ENCODE peak calls at places on chromosomes 4 and X, in seven cellular contexts. One of them, this sample, is unnamed. For H3K4me1, the result is how much of the 10 kb centered on the place peaks cover.

GRCh38 chr4:53119685-53120084 is 246.2 kb downstream of the SCFD2 start:
- DNase-seq in GM23338: peak
- DNase-seq in thyroid gland: no peak
- DNase-seq in H1: no peak
- DNase-seq in upper lobe of right lung: no peak
- DNase-seq in psoas muscle: no peak
- DNase-seq in mesendoderm: peak
- DNase-seq in this sample: no peak

GRCh38 chr4:107780665-107781064 is 44.1 kb upstream of the SGMS2 start:
- DNase-seq in upper lobe of right lung: no peak
- DNase-seq in psoas muscle: no peak
- DNase-seq in H1: no peak
- DNase-seq in GM23338: peak
- DNase-seq in mesendoderm: peak
- DNase-seq in thyroid gland: peak
- DNase-seq in this sample: no peak

GRCh38 chr4:138053601-138054322 is 188.4 kb downstream of the SLC7A11 start:
- DNase-seq in psoas muscle: no peak
- DNase-seq in upper lobe of right lung: no peak
- DNase-seq in mesendoderm: peak
- DNase-seq in GM23338: no peak
- DNase-seq in thyroid gland: no peak
- DNase-seq in H1: no peak
- DNase-seq in this sample: no peak

GRCh38 chr4:123673971-123674370 is 277.4 kb downstream of the SPRY1 start:
- DNase-seq in thyroid gland: no peak
- DNase-seq in H1: no peak
- DNase-seq in mesendoderm: peak
- DNase-seq in upper lobe of right lung: no peak
- DNase-seq in psoas muscle: no peak
- DNase-seq in GM23338: no peak
- DNase-seq in this sample: no peak

GRCh38 chrX:141733371-141733770 is 34.8 kb upstream of the SPANXD start:
- DNase-seq in GM23338: no peak
- DNase-seq in thyroid gland: no peak
- DNase-seq in upper lobe of right lung: no peak
- DNase-seq in psoas muscle: no peak
- DNase-seq in H1: no peak
- DNase-seq in mesendoderm: no peak
- DNase-seq in this sample: no peak

GRCh38 chr4:133186210-133186609 is 37.1 kb downstream of the PCDH10 start:
- DNase-seq in psoas muscle: no peak
- DNase-seq in thyroid gland: no peak
- DNase-seq in upper lobe of right lung: no peak
- DNase-seq in GM23338: no peak
- DNase-seq in mesendoderm: no peak
- DNase-seq in H1: no peak
- DNase-seq in this sample: no peak

GRCh38 chr4:53476232-53477037 is 99.0 kb downstream of the FIP1L1 start:
- DNase-seq in psoas muscle: peak
- DNase-seq in mesendoderm: peak
- DNase-seq in thyroid gland: no peak
- DNase-seq in H1: no peak
- DNase-seq in upper lobe of right lung: no peak
- DNase-seq in GM23338: peak
- DNase-seq in this sample: no peak

GRCh38 chrX:100643212-100643611 is 787 bp upstream of the SRPX2 start:
- DNase-seq in GM23338: no peak
- DNase-seq in psoas muscle: no peak
- DNase-seq in thyroid gland: no peak
- DNase-seq in H1: no peak
- DNase-seq in mesendoderm: no peak
- DNase-seq in upper lobe of right lung: no peak
- DNase-seq in this sample: no peak

GRCh38 chr4:3302164-3302785 is 9.5 kb downstream of the RGS12 start:
- DNase-seq in H1: no peak
- DNase-seq in upper lobe of right lung: peak
- DNase-seq in thyroid gland: no peak
- DNase-seq in mesendoderm: no peak
- DNase-seq in psoas muscle: no peak
- DNase-seq in GM23338: no peak
- DNase-seq in this sample: peak

GRCh38 chr4:3302786-3303444 is 10.1 kb downstream of the RGS12 start:
- DNase-seq in upper lobe of right lung: peak
- DNase-seq in thyroid gland: no peak
- DNase-seq in H1: peak
- DNase-seq in psoas muscle: no peak
- DNase-seq in GM23338: no peak
- DNase-seq in mesendoderm: no peak
- DNase-seq in this sample: peak

GRCh38 chr4:3303445-3303824 is 10.6 kb downstream of the RGS12 start:
- DNase-seq in mesendoderm: no peak
- DNase-seq in upper lobe of right lung: no peak
- DNase-seq in H1: no peak
- DNase-seq in psoas muscle: no peak
- DNase-seq in GM23338: no peak
- DNase-seq in thyroid gland: no peak
- DNase-seq in this sample: peak

GRCh38 chr4:3300198-3300671 is 7.4 kb downstream of the RGS12 start:
- DNase-seq in H1: peak
- DNase-seq in GM23338: no peak
- DNase-seq in mesendoderm: peak
- DNase-seq in thyroid gland: no peak
- DNase-seq in psoas muscle: no peak
- DNase-seq in upper lobe of right lung: peak
- DNase-seq in this sample: no peak

GRCh38 chr4:3301450-3302163 is 8.8 kb downstream of the RGS12 start:
- DNase-seq in GM23338: no peak
- DNase-seq in psoas muscle: no peak
- DNase-seq in mesendoderm: no peak
- DNase-seq in thyroid gland: no peak
- DNase-seq in H1: no peak
- DNase-seq in upper lobe of right lung: no peak
- DNase-seq in this sample: no peak
- H3K4me1 ChIP-seq in GM23338: under half
- H3K4me1 ChIP-seq in psoas muscle: under half
- H3K4me1 ChIP-seq in mesendoderm: under half
- H3K4me1 ChIP-seq in thyroid gland: under half
- H3K4me1 ChIP-seq in H1: under half
- H3K4me1 ChIP-seq in upper lobe of right lung: under half
- H3K4me1 ChIP-seq in this sample: under half

DNA sequence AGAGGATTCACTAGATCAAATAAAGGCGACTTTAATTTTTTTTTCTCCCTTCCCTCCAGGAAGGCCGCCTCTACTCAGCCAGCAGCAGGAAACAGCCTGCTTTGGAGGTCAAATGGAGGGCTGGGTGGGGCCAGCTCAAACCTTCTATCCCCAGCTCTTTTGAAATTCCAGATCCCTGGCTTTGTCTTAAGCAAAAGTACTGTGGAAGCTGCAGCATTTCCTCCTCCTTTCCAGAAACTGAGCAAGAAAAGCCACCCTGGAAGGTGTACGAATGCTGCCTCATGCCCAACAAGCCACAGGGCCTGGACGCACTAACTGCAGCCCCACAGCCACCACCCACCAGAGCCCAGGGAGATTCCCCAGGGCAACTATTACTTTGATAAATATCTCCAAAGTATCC is 55.1 kb upstream of the ZCCHC13 start:
- DNase-seq in upper lobe of right lung: no peak
- DNase-seq in psoas muscle: no peak
- DNase-seq in mesendoderm: peak
- DNase-seq in H1: no peak
- DNase-seq in GM23338: peak
- DNase-seq in thyroid gland: no peak
- DNase-seq in this sample: no peak
- H3K4me1 ChIP-seq in upper lobe of right lung: under half
- H3K4me1 ChIP-seq in psoas muscle: under half
- H3K4me1 ChIP-seq in mesendoderm: under half
- H3K4me1 ChIP-seq in H1: under half
- H3K4me1 ChIP-seq in GM23338: under half
- H3K4me1 ChIP-seq in thyroid gland: under half
- H3K4me1 ChIP-seq in this sample: under half

GRCh38 chr4:74415602-74416300 is 29.2 kb upstream of the AREG start:
- DNase-seq in H1: no peak
- DNase-seq in upper lobe of right lung: no peak
- DNase-seq in thyroid gland: no peak
- DNase-seq in GM23338: no peak
- DNase-seq in mesendoderm: no peak
- DNase-seq in psoas muscle: no peak
- DNase-seq in this sample: no peak
- H3K4me1 ChIP-seq in H1: under half
- H3K4me1 ChIP-seq in upper lobe of right lung: under half
- H3K4me1 ChIP-seq in thyroid gland: under half
- H3K4me1 ChIP-seq in GM23338: under half
- H3K4me1 ChIP-seq in mesendoderm: under half
- H3K4me1 ChIP-seq in psoas muscle: under half
- H3K4me1 ChIP-seq in this sample: under half

GRCh38 chr4:158786155-158786581 is 17.3 kb downstream of the FNIP2 start:
- DNase-seq in psoas muscle: no peak
- DNase-seq in H1: no peak
- DNase-seq in upper lobe of right lung: no peak
- DNase-seq in mesendoderm: no peak
- DNase-seq in GM23338: no peak
- DNase-seq in thyroid gland: no peak
- DNase-seq in this sample: no peak
- H3K4me1 ChIP-seq in psoas muscle: half or more
- H3K4me1 ChIP-seq in H1: under half
- H3K4me1 ChIP-seq in upper lobe of right lung: half or more
- H3K4me1 ChIP-seq in mesendoderm: under half
- H3K4me1 ChIP-seq in GM23338: under half
- H3K4me1 ChIP-seq in thyroid gland: under half
- H3K4me1 ChIP-seq in this sample: half or more

DNA sequence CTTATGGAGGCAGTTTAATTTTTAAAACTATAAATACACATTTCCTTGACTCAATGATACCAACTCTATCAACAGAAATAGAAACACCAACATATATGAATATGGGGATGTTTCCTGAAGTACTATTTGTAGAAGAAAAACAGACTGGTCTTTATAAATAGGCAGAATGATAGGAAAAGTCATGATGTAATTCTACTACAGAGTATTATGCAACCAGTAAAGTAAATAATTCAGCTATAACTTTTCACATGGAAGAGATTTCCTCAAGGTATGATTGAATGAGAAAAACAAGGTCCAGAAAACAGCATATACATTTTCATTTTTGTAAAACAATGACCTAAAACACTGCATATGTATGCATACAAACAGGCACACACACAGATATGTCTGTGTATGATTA is 56.2 kb downstream of the GPRIN3 start:
- DNase-seq in mesendoderm: no peak
- DNase-seq in thyroid gland: no peak
- DNase-seq in psoas muscle: no peak
- DNase-seq in H1: no peak
- DNase-seq in upper lobe of right lung: no peak
- DNase-seq in GM23338: no peak
- DNase-seq in this sample: no peak
- H3K4me1 ChIP-seq in mesendoderm: under half
- H3K4me1 ChIP-seq in thyroid gland: under half
- H3K4me1 ChIP-seq in psoas muscle: under half
- H3K4me1 ChIP-seq in H1: under half
- H3K4me1 ChIP-seq in upper lobe of right lung: under half
- H3K4me1 ChIP-seq in GM23338: under half
- H3K4me1 ChIP-seq in this sample: under half

GRCh38 chrX:151825927-151826471 is 86.7 kb upstream of the MAGEA4 start:
- DNase-seq in H1: no peak
- DNase-seq in thyroid gland: no peak
- DNase-seq in upper lobe of right lung: no peak
- DNase-seq in GM23338: peak
- DNase-seq in mesendoderm: peak
- DNase-seq in psoas muscle: peak
- DNase-seq in this sample: no peak

GRCh38 chrX:151830911-151831310 is 81.8 kb upstream of the MAGEA4 start:
- DNase-seq in H1: no peak
- DNase-seq in GM23338: peak
- DNase-seq in mesendoderm: peak
- DNase-seq in upper lobe of right lung: no peak
- DNase-seq in psoas muscle: no peak
- DNase-seq in thyroid gland: no peak
- DNase-seq in this sample: no peak

GRCh38 chrX:151828434-151829080 is 84.1 kb upstream of the MAGEA4 start:
- DNase-seq in H1: no peak
- DNase-seq in upper lobe of right lung: no peak
- DNase-seq in thyroid gland: no peak
- DNase-seq in psoas muscle: no peak
- DNase-seq in mesendoderm: no peak
- DNase-seq in GM23338: no peak
- DNase-seq in this sample: no peak
- H3K4me1 ChIP-seq in H1: under half
- H3K4me1 ChIP-seq in upper lobe of right lung: under half
- H3K4me1 ChIP-seq in thyroid gland: under half
- H3K4me1 ChIP-seq in psoas muscle: under half
- H3K4me1 ChIP-seq in mesendoderm: under half
- H3K4me1 ChIP-seq in GM23338: under half
- H3K4me1 ChIP-seq in this sample: under half

GRCh38 chrX:30930679-30931078 is 41.6 kb upstream of the TAB3 start:
- DNase-seq in thyroid gland: no peak
- DNase-seq in mesendoderm: no peak
- DNase-seq in GM23338: no peak
- DNase-seq in psoas muscle: no peak
- DNase-seq in H1: no peak
- DNase-seq in upper lobe of right lung: no peak
- DNase-seq in this sample: no peak

GRCh38 chrX:30930143-30930542 is 41.1 kb upstream of the TAB3 start:
- DNase-seq in GM23338: no peak
- DNase-seq in upper lobe of right lung: no peak
- DNase-seq in H1: no peak
- DNase-seq in psoas muscle: no peak
- DNase-seq in thyroid gland: no peak
- DNase-seq in mesendoderm: no peak
- DNase-seq in this sample: no peak

GRCh38 chrX:30935985-30936384 is 46.9 kb upstream of the TAB3 start:
- DNase-seq in upper lobe of right lung: no peak
- DNase-seq in psoas muscle: no peak
- DNase-seq in thyroid gland: peak
- DNase-seq in mesendoderm: peak
- DNase-seq in H1: no peak
- DNase-seq in GM23338: peak
- DNase-seq in this sample: peak

GRCh38 chrX:30931920-30932319 is 42.9 kb upstream of the TAB3 start:
- DNase-seq in GM23338: no peak
- DNase-seq in upper lobe of right lung: no peak
- DNase-seq in psoas muscle: no peak
- DNase-seq in mesendoderm: no peak
- DNase-seq in H1: no peak
- DNase-seq in thyroid gland: no peak
- DNase-seq in this sample: no peak
- H3K4me1 ChIP-seq in GM23338: under half
- H3K4me1 ChIP-seq in upper lobe of right lung: under half
- H3K4me1 ChIP-seq in psoas muscle: under half
- H3K4me1 ChIP-seq in mesendoderm: under half
- H3K4me1 ChIP-seq in H1: under half
- H3K4me1 ChIP-seq in thyroid gland: under half
- H3K4me1 ChIP-seq in this sample: under half

DNA sequence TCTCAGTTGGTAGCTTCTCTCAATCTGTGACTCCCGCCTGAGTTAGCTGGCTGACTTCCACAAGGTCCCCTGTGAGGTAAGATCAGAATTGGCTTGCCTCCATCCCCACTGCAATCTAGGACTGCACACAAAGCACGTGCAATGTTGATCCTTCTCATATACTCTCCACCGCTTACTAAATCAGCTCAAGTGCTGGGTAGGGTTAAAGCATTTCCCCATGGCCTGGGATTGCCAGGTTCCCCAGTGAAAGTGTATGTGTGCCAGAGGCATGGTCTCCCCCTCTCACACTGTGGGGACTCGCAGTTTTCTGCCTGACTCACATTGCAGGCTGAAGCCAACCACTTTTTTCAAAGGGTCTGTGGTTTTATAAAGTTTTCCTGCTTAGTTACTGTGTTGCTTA is 886.9 kb downstream of the FAM133A start:
- DNase-seq in thyroid gland: no peak
- DNase-seq in GM23338: no peak
- DNase-seq in psoas muscle: no peak
- DNase-seq in mesendoderm: no peak
- DNase-seq in H1: no peak
- DNase-seq in upper lobe of right lung: no peak
- DNase-seq in this sample: no peak
- H3K4me1 ChIP-seq in thyroid gland: under half
- H3K4me1 ChIP-seq in GM23338: under half
- H3K4me1 ChIP-seq in psoas muscle: under half
- H3K4me1 ChIP-seq in mesendoderm: under half
- H3K4me1 ChIP-seq in H1: under half
- H3K4me1 ChIP-seq in upper lobe of right lung: under half
- H3K4me1 ChIP-seq in this sample: under half

This sample was measured in stomach.